ENCODE peak calls at places on chromosomes 6 and 20, in four cellular contexts. One of them, this sample, is unnamed.

GRCh38 chr20:10109621-10110020 is 74.8 kb downstream of the ANKEF1 start:
- DNase-seq in HepG2: no peak
- DNase-seq in GM12878: no peak
- DNase-seq in K562: no peak
- DNase-seq in this sample: no peak

GRCh38 chr6:108689279-108690161 is 128.8 kb downstream of the FOXO3 start:
- DNase-seq in GM12878: no peak
- DNase-seq in K562: peak; percentile 82
- DNase-seq in HepG2: no peak
- DNase-seq in this sample: no peak

GRCh38 chr6:54112171-54112650 is 968 bp downstream of the MLIP start:
- DNase-seq in HepG2: no peak
- DNase-seq in K562: no peak
- DNase-seq in GM12878: no peak
- DNase-seq in this sample: peak; percentile 91

GRCh38 chr6:43809417-43810305 is 39.6 kb downstream of the VEGFA start:
- DNase-seq in K562: peak; percentile 75
- DNase-seq in HepG2: peak; percentile 45
- DNase-seq in GM12878: no peak
- DNase-seq in this sample: peak; percentile 2

GRCh38 chr6:24183584-24183983 is 57.6 kb downstream of the NRSN1 start:
- DNase-seq in HepG2: no peak
- DNase-seq in K562: no peak
- DNase-seq in GM12878: no peak
- DNase-seq in this sample: no peak

GRCh38 chr6:3732345-3733141 is 19.0 kb downstream of the PXDC1 start:
- DNase-seq in HepG2: peak; percentile 64
- DNase-seq in K562: peak; percentile 87
- DNase-seq in GM12878: no peak
- DNase-seq in this sample: peak; percentile 88

GRCh38 chr6:25883991-25884390 is 9.9 kb upstream of the SLC17A3 start:
- DNase-seq in HepG2: peak; percentile 46
- DNase-seq in GM12878: no peak
- DNase-seq in K562: no peak
- DNase-seq in this sample: no peak

GRCh38 chr6:41705996-41706835 is 29.2 kb downstream of the TFEB start:
- DNase-seq in HepG2: peak; percentile 67
- DNase-seq in K562: peak; percentile 78
- DNase-seq in GM12878: peak; percentile 87
- DNase-seq in this sample: peak; percentile 14

GRCh38 chr6:7742214-7742613 is 16.3 kb downstream of the BMP6 start:
- DNase-seq in HepG2: no peak
- DNase-seq in K562: no peak
- DNase-seq in GM12878: no peak
- DNase-seq in this sample: no peak

GRCh38 chr6:24996145-24996836 is 60.5 kb upstream of the RIPOR2 start:
- DNase-seq in HepG2: no peak
- DNase-seq in GM12878: no peak
- DNase-seq in K562: no peak
- DNase-seq in this sample: no peak

GRCh38 chr6:24666097-24666615 is 543 bp downstream of the TDP2 start:
- DNase-seq in GM12878: no peak
- DNase-seq in K562: peak; percentile 68
- DNase-seq in HepG2: no peak
- DNase-seq in this sample: no peak

GRCh38 chr6:44625996-44626395 is 238.5 kb downstream of the CDC5L start:
- DNase-seq in GM12878: no peak
- DNase-seq in K562: no peak
- DNase-seq in HepG2: no peak
- DNase-seq in this sample: no peak

GRCh38 chr6:160810238-160810637 is 108.2 kb downstream of the PLG start:
- DNase-seq in K562: no peak
- DNase-seq in HepG2: peak; percentile 16
- DNase-seq in GM12878: no peak
- DNase-seq in this sample: no peak

GRCh38 chr6:34852406-34853085 is 35.3 kb downstream of the TAF11 start:
- DNase-seq in GM12878: no peak
- DNase-seq in K562: no peak
- DNase-seq in HepG2: no peak
- DNase-seq in this sample: no peak

GRCh38 chr6:75611011-75611701 is 9.5 kb downstream of the SENP6 start:
- DNase-seq in HepG2: no peak
- DNase-seq in GM12878: no peak
- DNase-seq in K562: no peak
- DNase-seq in this sample: no peak

GRCh38 chr6:166203003-166203640 is 35.5 kb upstream of the TBXT start:
- DNase-seq in K562: no peak
- DNase-seq in HepG2: no peak
- DNase-seq in GM12878: no peak
- DNase-seq in this sample: no peak

GRCh38 chr20:36217226-36217625 is 19.1 kb upstream of the AAR2 start:
- DNase-seq in K562: peak; percentile 49
- DNase-seq in HepG2: peak; percentile 70
- DNase-seq in GM12878: no peak
- DNase-seq in this sample: no peak

GRCh38 chr6:151413372-151414145 is 22.2 kb upstream of the ZBTB2 start:
- DNase-seq in HepG2: no peak
- DNase-seq in K562: no peak
- DNase-seq in GM12878: no peak
- DNase-seq in this sample: no peak

GRCh38 chr6:62272118-62272517 is 13.9 kb downstream of the KHDRBS2 start:
- DNase-seq in HepG2: no peak
- DNase-seq in K562: no peak
- DNase-seq in GM12878: no peak
- DNase-seq in this sample: no peak

GRCh38 chr6:124868476-124868875 is 93.8 kb upstream of the RNF217 start:
- DNase-seq in K562: no peak
- DNase-seq in GM12878: no peak
- DNase-seq in HepG2: no peak
- DNase-seq in this sample: no peak

GRCh38 chr6:21739838-21740237 is 146.3 kb downstream of the SOX4 start:
- DNase-seq in GM12878: no peak
- DNase-seq in HepG2: no peak
- DNase-seq in K562: no peak
- DNase-seq in this sample: no peak

GRCh38 chr6:129335792-129336191 is 374.2 kb downstream of the ARHGAP18 start:
- DNase-seq in HepG2: no peak
- DNase-seq in GM12878: no peak
- DNase-seq in K562: no peak
- DNase-seq in this sample: no peak

GRCh38 chr6:149190228-149190831 is 127.2 kb upstream of the TAB2 start:
- DNase-seq in GM12878: no peak
- DNase-seq in HepG2: peak; percentile 48
- DNase-seq in K562: peak; percentile 49
- DNase-seq in this sample: peak; percentile 38

GRCh38 chr6:110710115-110710514 is 105.2 kb downstream of the CDK19 start:
- DNase-seq in GM12878: no peak
- DNase-seq in HepG2: no peak
- DNase-seq in K562: no peak
- DNase-seq in this sample: no peak

GRCh38 chr20:58722379-58722778 is 29.8 kb downstream of the NPEPL1 start:
- DNase-seq in GM12878: no peak
- DNase-seq in K562: no peak
- DNase-seq in HepG2: no peak
- DNase-seq in this sample: no peak

GRCh38 chr6:42338573-42339218 is 113.0 kb downstream of the TRERF1 start:
- DNase-seq in HepG2: no peak
- DNase-seq in K562: peak; percentile 20
- DNase-seq in GM12878: no peak
- DNase-seq in this sample: peak; percentile 84

GRCh38 chr6:135680964-135681913 is 170.3 kb upstream of the PDE7B start:
- DNase-seq in GM12878: no peak
- DNase-seq in K562: no peak
- DNase-seq in HepG2: no peak
- DNase-seq in this sample: no peak

GRCh38 chr6:143689852-143690251 is 12.1 kb downstream of the PHACTR2 start:
- DNase-seq in GM12878: no peak
- DNase-seq in K562: no peak
- DNase-seq in HepG2: no peak
- DNase-seq in this sample: no peak

GRCh38 chr20:47213960-47214359 is 142.5 kb downstream of the ZMYND8 start:
- DNase-seq in HepG2: no peak
- DNase-seq in GM12878: no peak
- DNase-seq in K562: no peak
- DNase-seq in this sample: no peak
- H3K36me3 ChIP-seq in HepG2: peaks cover 76% of the 10 kb centered on the region
- H3K36me3 ChIP-seq in GM12878: peaks cover 54% of the 10 kb centered on the region
- H3K36me3 ChIP-seq in K562: peaks cover 99% of the 10 kb centered on the region
- H3K36me3 ChIP-seq in this sample: peaks cover 46% of the 10 kb centered on the region

GRCh38 chr6:147127587-147127986 is 76.6 kb upstream of the STXBP5 start:
- DNase-seq in HepG2: no peak
- DNase-seq in GM12878: no peak
- DNase-seq in K562: no peak
- DNase-seq in this sample: no peak
- TF ChIP-seq MYC in HepG2: no peak
- TF ChIP-seq MYC in GM12878: no peak
- TF ChIP-seq MYC in K562: no peak
- TF ChIP-seq MYC in this sample: no peak

GRCh38 chr20:17947474-17947815 is 21.1 kb downstream of the SNX5 start:
- DNase-seq in K562: no peak
- DNase-seq in HepG2: no peak
- DNase-seq in GM12878: no peak
- DNase-seq in this sample: no peak

GRCh38 chr20:17951323-17951722 is 17.3 kb downstream of the SNX5 start:
- DNase-seq in K562: no peak
- DNase-seq in GM12878: no peak
- DNase-seq in HepG2: no peak
- DNase-seq in this sample: no peak

GRCh38 chr20:17950670-17951069 is 17.9 kb downstream of the SNX5 start:
- DNase-seq in GM12878: no peak
- DNase-seq in K562: no peak
- DNase-seq in HepG2: no peak
- DNase-seq in this sample: no peak

GRCh38 chr20:17948442-17948841 is 20.2 kb downstream of the SNX5 start:
- DNase-seq in K562: no peak
- DNase-seq in GM12878: no peak
- DNase-seq in HepG2: no peak
- DNase-seq in this sample: no peak

DNA sequence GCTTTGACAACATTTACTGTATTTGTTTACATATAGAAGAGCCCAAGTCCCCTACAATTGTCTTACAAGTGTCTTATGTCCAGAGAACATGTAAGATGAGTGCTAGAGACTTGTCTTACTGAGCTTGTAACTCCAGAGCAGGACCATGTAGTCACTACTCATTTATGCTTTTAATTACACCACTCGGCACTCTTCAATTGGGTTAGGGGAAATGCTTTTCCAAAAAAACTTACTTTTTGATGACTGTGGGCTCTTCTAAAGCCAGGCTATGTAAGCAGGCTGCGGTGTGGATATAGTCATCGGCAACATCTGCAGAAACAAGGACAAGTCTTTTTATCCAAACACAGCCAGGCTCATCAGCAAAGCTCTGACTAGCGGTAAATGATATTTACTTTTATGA is 18.7 kb downstream of the SNX5 start:
- DNase-seq in K562: no peak
- DNase-seq in HepG2: no peak
- DNase-seq in GM12878: no peak
- DNase-seq in this sample: no peak
- H3K36me3 ChIP-seq in K562: peaks cover 100% of the 10 kb centered on the region
- H3K36me3 ChIP-seq in HepG2: peaks cover 70% of the 10 kb centered on the region
- H3K36me3 ChIP-seq in GM12878: peaks cover 60% of the 10 kb centered on the region
- H3K36me3 ChIP-seq in this sample: peaks cover 55% of the 10 kb centered on the region

GRCh38 chr6:47785187-47785586 is 3.4 kb downstream of the OPN5 start:
- DNase-seq in GM12878: no peak
- DNase-seq in K562: no peak
- DNase-seq in HepG2: no peak
- DNase-seq in this sample: no peak

GRCh38 chr6:47781732-47782131 is at the start of gene OPN5:
- DNase-seq in GM12878: no peak
- DNase-seq in K562: no peak
- DNase-seq in HepG2: no peak
- DNase-seq in this sample: no peak

DNA sequence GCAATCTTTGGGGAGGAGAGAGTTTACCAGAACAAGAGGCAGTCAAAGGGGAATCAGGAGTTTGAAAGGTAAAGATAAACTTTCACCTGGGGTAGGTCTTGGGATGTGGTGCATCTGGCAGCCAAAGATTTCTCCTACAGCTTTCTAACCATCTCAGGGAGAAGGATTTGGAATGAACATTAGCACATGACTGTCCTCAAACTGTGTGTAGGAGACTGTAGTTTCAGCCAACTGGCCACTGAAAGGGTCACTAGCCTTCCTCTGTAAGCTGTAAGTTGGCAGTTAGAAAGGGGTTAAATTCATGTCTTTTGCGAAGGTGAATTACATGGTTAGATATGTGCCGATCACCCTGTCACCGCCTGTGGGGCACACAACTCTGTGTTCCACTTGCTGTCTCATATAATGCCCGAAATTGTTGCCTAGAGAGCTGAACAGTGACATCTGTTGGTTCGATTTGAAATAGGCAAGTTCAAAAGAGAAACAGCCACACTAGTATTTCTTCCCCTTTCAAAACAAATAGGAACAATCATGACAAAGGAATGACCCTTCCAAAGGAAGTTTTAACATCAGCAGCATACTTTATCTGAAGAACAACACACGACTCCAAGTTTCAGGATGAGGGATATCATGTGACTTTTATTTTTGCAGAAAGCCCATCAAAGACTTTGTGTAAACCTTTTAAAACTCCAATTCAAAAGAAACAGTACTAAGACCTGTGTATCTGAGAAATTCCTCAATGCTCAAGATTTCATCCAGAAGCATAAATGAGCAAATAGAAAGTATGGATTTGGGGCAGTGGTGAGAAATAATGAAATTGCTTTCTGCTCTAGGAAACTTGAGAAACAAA is 1.1 kb upstream of the OPN5 start:
- DNase-seq in K562: peak; percentile 56
- DNase-seq in HepG2: peak; percentile 62
- DNase-seq in GM12878: no peak
- DNase-seq in this sample: peak; percentile 86
- TF ChIP-seq MYC in K562: no peak
- TF ChIP-seq MYC in HepG2: no peak
- TF ChIP-seq MYC in GM12878: no peak
- TF ChIP-seq MYC in this sample: no peak

GRCh38 chr6:157187182-157188093 is 135.9 kb downstream of the TMEM242 start:
- DNase-seq in K562: no peak
- DNase-seq in GM12878: no peak
- DNase-seq in HepG2: peak; percentile 41
- DNase-seq in this sample: peak; percentile 63
- H3K36me3 ChIP-seq in K562: peaks cover 64% of the 10 kb centered on the region
- H3K36me3 ChIP-seq in GM12878: peaks cover 52% of the 10 kb centered on the region
- H3K36me3 ChIP-seq in HepG2: peaks cover 33% of the 10 kb centered on the region
- H3K36me3 ChIP-seq in this sample: peaks cover 12% of the 10 kb centered on the region

This sample was measured in endothelial cell of umbilical vein.